ENCODE peak calls at places on chromosomes 2 and 18, in four cellular contexts. L is mesendoderm, C is ovary, F is Peyer's patch. Y is an unnamed sample.

GRCh38 chr2:95278051-95278471 is 3.8 kb downstream of the PROM2 start:
- DNase-seq in L (no peak), C (no peak), F (no peak), Y (peak; percentile 39)

GRCh38 chr18:51149605-51150429 is 47.7 kb downstream of the MEX3C start:
- DNase-seq in F (peak; percentile 58), C (no peak), L (peak; percentile 75), Y (no peak)

GRCh38 chr2:239002960-239003932 is 155.4 kb downstream of the TWIST2 start:
- DNase-seq in L (no peak), F (peak; percentile 43), C (peak; percentile 66), Y (no peak)

GRCh38 chr2:74548919-74549684 is 4.6 kb downstream of the LOXL3 start:
- DNase-seq in C (peak; percentile 78), L (peak; percentile 56), F (peak; percentile 75), Y (peak; percentile 79)

GRCh38 chr2:4690913-4691312 is 987.5 kb downstream of the DCDC2C start:
- DNase-seq in C (no peak), L (no peak), F (no peak), Y (no peak)

GRCh38 chr18:2337552-2338141 is 233.7 kb downstream of the METTL4 start:
- DNase-seq in F (peak; percentile 71), C (no peak), L (peak; percentile 54), Y (no peak)

GRCh38 chr2:178761759-178762371 is 45.4 kb downstream of the TTN start:
- DNase-seq in F (no peak), C (no peak), L (peak; percentile 66), Y (no peak)

GRCh38 chr2:240429872-240430491 is 5.5 kb upstream of the GPC1 start:
- DNase-seq in F (no peak), C (peak; percentile 23), L (no peak), Y (peak; percentile 31)

GRCh38 chr18:25136416-25137132 is 215.4 kb downstream of the ZNF521 start:
- DNase-seq in F (no peak), C (peak; percentile 64), L (peak; percentile 27), Y (no peak)

GRCh38 chr18:63099026-63099840 is 220.3 kb downstream of the BCL2 start:
- DNase-seq in F (no peak), C (no peak), L (no peak), Y (no peak)

GRCh38 chr2:88852753-88853402 is 161.4 kb downstream of the RPIA start:
- DNase-seq in C (no peak), L (no peak), F (no peak), Y (no peak)

GRCh38 chr2:23385748-23386421 is 906 bp downstream of the KLHL29 start:
- DNase-seq in C (peak; percentile 43), L (peak; percentile 32), F (no peak), Y (no peak)

GRCh38 chr2:8138923-8139667 is 542.8 kb upstream of the ID2 start:
- DNase-seq in F (no peak), C (peak; percentile 68), L (no peak), Y (no peak)

GRCh38 chr2:224982910-224983688 is 59.2 kb downstream of the DOCK10 start:
- DNase-seq in C (no peak), L (no peak), F (peak; percentile 80), Y (peak; percentile 47)

GRCh38 chr18:36676629-36677028 is 152.2 kb downstream of the TPGS2 start:
- DNase-seq in F (no peak), C (no peak), L (no peak), Y (no peak)

GRCh38 chr2:161039071-161039470 is 121.2 kb upstream of the TANK start:
- DNase-seq in F (no peak), L (no peak), C (no peak), Y (no peak)

GRCh38 chr2:222217712-222218111 is 81.1 kb downstream of the PAX3 start:
- DNase-seq in C (no peak), F (no peak), L (no peak), Y (no peak)

GRCh38 chr18:61322265-61322873 is 10.9 kb upstream of the CDH20 start:
- DNase-seq in F (peak; percentile 82), C (peak; percentile 42), L (peak; percentile 80), Y (no peak)

GRCh38 chr18:54702687-54703086 is 111.6 kb downstream of the DYNAP start:
- DNase-seq in L (no peak), F (no peak), C (no peak), Y (no peak)

GRCh38 chr2:197998702-197999101 is 194.3 kb downstream of the PLCL1 start:
- DNase-seq in C (no peak), L (no peak), F (no peak), Y (no peak)

GRCh38 chr2:215843579-215843978 is 169.8 kb downstream of the MREG start:
- DNase-seq in C (no peak), L (no peak), F (no peak), Y (no peak)

GRCh38 chr2:10647886-10648605 is 41.7 kb downstream of the NOL10 start:
- DNase-seq in F (no peak), L (no peak), C (no peak), Y (no peak)

GRCh38 chr2:39059366-39059952 is 61.4 kb downstream of the SOS1 start:
- DNase-seq in L (peak; percentile 47), F (no peak), C (no peak), Y (no peak)

GRCh38 chr18:41532344-41533086 is 422.5 kb upstream of the PIK3C3 start:
- DNase-seq in L (peak; percentile 58), F (no peak), C (no peak), Y (no peak)

GRCh38 chr2:54313147-54313546 is 57.1 kb upstream of the TSPYL6 start:
- DNase-seq in C (no peak), F (no peak), L (no peak), Y (no peak)

GRCh38 chr2:55137024-55137958 is 87.0 kb upstream of the RTN4 start:
- DNase-seq in L (no peak), C (no peak), F (peak; percentile 59), Y (peak; percentile 56)

GRCh38 chr2:56476509-56477071 is 292.8 kb downstream of the CCDC85A start:
- DNase-seq in F (no peak), L (no peak), C (no peak), Y (no peak)

GRCh38 chr2:51789908-51790307 is 758.0 kb upstream of the NRXN1 start:
- DNase-seq in F (no peak), C (no peak), L (no peak), Y (no peak)

GRCh38 chr2:216616083-216616678 is 17.0 kb upstream of the IGFBP2 start:
- DNase-seq in F (no peak), C (no peak), L (no peak), Y (no peak)

GRCh38 chr18:68152770-68153169 is 562.1 kb downstream of the TMX3 start:
- DNase-seq in F (no peak), L (peak; percentile 67), C (no peak), Y (no peak)

GRCh38 chr2:26807788-26808460 is 22.1 kb downstream of the CENPA start:
- DNase-seq in L (peak; percentile 48), F (no peak), C (peak; percentile 62), Y (no peak)

GRCh38 chr2:71679481-71679880 is 226.1 kb downstream of the DYSF start:
- DNase-seq in F (peak; percentile 40), L (no peak), C (no peak), Y (no peak)

GRCh38 chr2:229810786-229811185 is 96.4 kb upstream of the DNER start:
- DNase-seq in C (no peak), L (no peak), F (no peak), Y (no peak)

GRCh38 chr2:31531101-31531500 is 49.6 kb downstream of the SRD5A2 start:
- DNase-seq in L (no peak), C (no peak), F (no peak), Y (no peak)

GRCh38 chr2:209960676-209961630 is 41.5 kb upstream of the RPE start:
- DNase-seq in C (no peak), L (peak; percentile 97), F (peak; percentile 75), Y (peak; percentile 49)

GRCh38 chr18:46628206-46628605 is 28.8 kb downstream of the LOXHD1 start:
- DNase-seq in F (no peak), C (no peak), L (no peak), Y (no peak)

GRCh38 chr2:217849154-217849553 is 153.6 kb downstream of the TNS1 start:
- DNase-seq in L (no peak), F (no peak), C (no peak), Y (no peak)

GRCh38 chr2:217849576-217849975 is 153.2 kb downstream of the TNS1 start:
- DNase-seq in C (no peak), L (no peak), F (no peak), Y (no peak)

GRCh38 chr2:217852812-217853211 is 150.0 kb downstream of the TNS1 start:
- DNase-seq in L (no peak), F (no peak), C (no peak), Y (no peak)

GRCh38 chr2:217853301-217853881 is 149.4 kb downstream of the TNS1 start:
- DNase-seq in C (no peak), F (no peak), L (no peak), Y (no peak)

DNA sequence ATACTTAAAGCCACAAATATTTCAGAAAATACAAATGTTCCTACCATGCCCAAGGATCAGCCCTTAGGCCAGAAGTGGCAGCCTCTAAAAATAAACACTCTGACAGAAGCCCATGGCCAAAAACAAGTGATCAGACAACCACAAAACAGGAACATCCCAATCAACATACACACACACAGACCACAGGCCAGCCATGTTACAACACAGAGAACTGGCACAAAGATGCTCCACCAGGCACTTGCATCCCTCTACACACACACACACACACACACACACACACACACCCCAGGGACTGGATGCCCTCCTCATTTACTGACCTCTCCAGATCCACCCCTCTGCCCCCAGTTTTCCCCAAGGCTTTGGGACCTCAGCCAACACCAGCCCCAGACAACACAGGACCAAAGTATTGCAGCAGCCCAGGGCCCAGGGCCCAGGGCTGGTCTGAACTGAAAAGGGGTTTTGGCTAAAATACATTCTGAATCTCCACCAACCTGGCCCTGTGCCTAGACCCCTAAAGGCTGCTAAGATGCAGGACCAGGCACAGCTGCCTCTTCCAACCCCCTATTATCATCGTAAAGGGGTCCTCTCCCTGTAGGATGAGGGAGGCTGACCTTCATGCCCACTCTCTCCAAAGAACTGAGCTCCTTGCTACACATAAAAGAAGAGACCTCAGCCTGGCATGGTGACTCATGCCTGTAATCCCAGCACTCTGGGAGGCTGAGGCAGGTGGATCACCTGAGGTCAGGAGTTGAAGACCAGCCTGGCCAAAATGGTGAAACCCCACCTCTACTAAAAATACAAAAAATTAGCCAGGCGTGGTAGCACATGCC is 151.4 kb downstream of the TNS1 start:
- DNase-seq in C (peak; percentile 73), F (no peak), L (no peak), Y (peak; percentile 58)
- H3K27ac ChIP-seq in C (peak overlapping the region; percentile 61), F (no peak overlapping the region), L (no peak overlapping the region), Y (peak overlapping the region; percentile 67)

DNA sequence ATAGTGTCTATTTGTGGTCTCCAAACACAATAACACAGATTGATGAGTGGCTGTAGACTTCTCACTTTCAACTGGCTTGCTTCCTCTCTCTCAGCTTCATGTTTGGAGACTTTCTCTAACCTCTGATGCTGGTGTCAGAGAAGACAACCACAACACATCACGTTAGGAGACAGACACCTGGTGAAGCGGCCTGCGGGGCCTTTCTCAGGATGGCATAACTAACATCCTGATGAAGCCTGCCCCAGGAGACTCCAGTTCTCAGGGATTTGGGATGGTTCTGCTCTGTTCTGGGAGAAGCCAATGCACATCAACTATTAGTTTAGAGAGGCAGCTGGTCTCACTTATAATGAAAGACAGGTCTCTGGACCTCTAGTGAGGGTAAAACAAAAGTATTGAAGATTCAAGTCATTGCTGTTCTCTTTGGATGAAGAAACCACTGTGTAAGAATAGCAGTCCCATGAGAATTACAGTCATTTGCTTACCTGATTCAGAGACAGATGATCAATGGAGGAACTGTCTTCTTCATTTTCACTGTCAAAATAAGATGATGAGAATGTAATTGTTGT is 2.0 kb downstream of the IL1A start:
- DNase-seq in C (no peak), L (no peak), F (no peak), Y (no peak)
- H3K4me3 ChIP-seq in C (no peak overlapping the region), L (no peak overlapping the region), F (no peak overlapping the region), Y (no peak overlapping the region)

GRCh38 chr2:195212586-195212985 is 444.4 kb upstream of the SLC39A10 start:
- DNase-seq in F (no peak), L (peak; percentile 16), C (no peak), Y (no peak)
- H3K27ac ChIP-seq in F (no peak overlapping the region), L (no peak overlapping the region), C (no peak overlapping the region), Y (no peak overlapping the region)

GRCh38 chr2:64929329-64929728 is 59.9 kb upstream of the SLC1A4 start:
- DNase-seq in C (no peak), F (no peak), L (no peak), Y (no peak)
- H3K4me3 ChIP-seq in C (no peak overlapping the region), F (no peak overlapping the region), L (no peak overlapping the region), Y (no peak overlapping the region)

Y was measured in lower lobe of right lung.